ENCODE peak calls at places on chromosomes 6 and 20, in four cellular contexts. P is SK-N-SH, G is K562, W is GM12878. I is an unnamed sample.
A peak's percentile ranks its signal among the peaks of the same experiment; 100 is the strongest.

GRCh38 chr6:23170044-23170443 is 600.7 kb downstream of the HDGFL1 start:
- DNase-seq in P (no peak), G (no peak), W (no peak), I (no peak)

GRCh38 chr6:21907291-21907690 is 313.7 kb downstream of the SOX4 start:
- DNase-seq in P (no peak), G (no peak), W (no peak), I (no peak)

GRCh38 chr20:37361336-37361735 is 15.4 kb downstream of the SRC start:
- DNase-seq in P (peak; percentile 26), G (no peak), W (no peak), I (no peak)

GRCh38 chr6:22071655-22072054 is 225.2 kb downstream of the PRL start:
- DNase-seq in P (peak; percentile 47), G (no peak), W (no peak), I (no peak)

GRCh38 chr6:22906091-22906549 is 336.8 kb downstream of the HDGFL1 start:
- DNase-seq in P (no peak), G (no peak), W (no peak), I (no peak)

GRCh38 chr6:168578036-168578435 is 137.1 kb downstream of the SMOC2 start:
- DNase-seq in P (no peak), G (no peak), W (no peak), I (no peak)

GRCh38 chr6:89989742-89990141 is 95.5 kb downstream of the GJA10 start:
- DNase-seq in P (no peak), G (no peak), W (no peak), I (no peak)

GRCh38 chr20:23362392-23363256 is 642 bp downstream of the GZF1 start:
- DNase-seq in P (no peak), G (no peak), W (no peak), I (peak; percentile 46)

GRCh38 chr20:62342910-62343309 is 24.2 kb downstream of the LAMA5 start:
- DNase-seq in P (no peak), G (no peak), W (no peak), I (peak; percentile 69)

GRCh38 chr6:127471379-127472255 is 12.4 kb upstream of the KIAA0408 start:
- DNase-seq in P (no peak), G (no peak), W (no peak), I (no peak)

GRCh38 chr20:45036044-45036755 is 64.7 kb downstream of the KCNS1 start:
- DNase-seq in P (no peak), G (peak; percentile 61), W (no peak), I (peak; percentile 23)

GRCh38 chr6:149751239-149751638 is 1.7 kb downstream of the PCMT1 start:
- DNase-seq in P (no peak), G (no peak), W (no peak), I (no peak)

GRCh38 chr6:34934516-34934915 is 45.5 kb downstream of the ANKS1A start:
- DNase-seq in P (no peak), G (no peak), W (no peak), I (no peak)

GRCh38 chr20:31738729-31739549 is at the start of gene TPX2:
- DNase-seq in P (peak; percentile 96), G (peak; percentile 98), W (peak; percentile 88), I (peak; percentile 99)

GRCh38 chr20:15847415-15847814 is 725.8 kb downstream of the KIF16B start:
- DNase-seq in P (peak; percentile 27), G (no peak), W (no peak), I (no peak)

GRCh38 chr20:4225778-4226177 is 210.4 kb upstream of the RNF24 start:
- DNase-seq in P (no peak), G (no peak), W (no peak), I (peak; percentile 43)

GRCh38 chr6:40413231-40413755 is 173.9 kb downstream of the LRFN2 start:
- DNase-seq in P (no peak), G (no peak), W (no peak), I (no peak)

GRCh38 chr20:58913079-58913478 is 60.6 kb downstream of the GNAS start:
- DNase-seq in P (no peak), G (no peak), W (no peak), I (no peak)

GRCh38 chr6:33192671-33193602 is 670 bp upstream of the COL11A2 start:
- DNase-seq in P (peak; percentile 75), G (no peak), W (no peak), I (no peak)

GRCh38 chr6:113047148-113047547 is 700.0 kb downstream of the RFPL4B start:
- DNase-seq in P (no peak), G (no peak), W (no peak), I (no peak)

GRCh38 chr6:29847871-29848630 is 20.4 kb downstream of the HLA-G start:
- DNase-seq in P (peak; percentile 76), G (peak; percentile 83), W (peak; percentile 25), I (peak; percentile 54)

GRCh38 chr20:47571426-47571825 is 69.7 kb downstream of the NCOA3 start:
- DNase-seq in P (no peak), G (no peak), W (no peak), I (no peak)

GRCh38 chr20:62350629-62351422 is 16.3 kb downstream of the LAMA5 start:
- DNase-seq in P (no peak), G (no peak), W (no peak), I (no peak)

DNA sequence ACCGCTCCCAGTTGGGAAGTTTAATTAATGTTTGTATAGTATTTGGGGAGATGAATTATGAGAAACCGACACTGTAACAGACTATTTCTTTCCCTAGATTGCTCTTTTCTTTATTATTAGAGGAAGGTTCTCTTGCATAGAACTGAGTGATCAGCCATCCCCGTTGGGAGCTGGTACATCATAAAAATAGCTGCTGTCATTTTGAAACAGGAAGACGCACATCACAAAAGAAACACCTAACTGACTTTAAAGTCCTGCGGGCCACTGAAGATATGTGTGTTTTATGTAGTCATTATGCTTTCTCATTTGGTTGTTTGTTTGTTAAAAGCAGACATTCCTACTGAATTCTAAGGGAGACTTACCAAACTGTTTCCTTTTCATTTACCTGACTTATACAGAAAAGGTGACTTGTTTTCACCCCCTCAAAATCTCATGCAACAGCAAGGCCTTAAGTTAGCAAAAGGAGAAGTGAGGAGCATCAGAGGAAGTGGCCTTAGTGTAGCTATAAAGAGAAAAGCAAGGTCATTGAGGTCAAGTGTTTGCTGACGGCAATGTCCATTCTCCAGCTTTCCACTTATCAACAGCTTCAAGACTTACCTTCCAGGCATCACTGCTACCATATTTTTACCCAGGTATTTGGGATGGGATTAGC is 91.0 kb downstream of the PKHD1 start:
- DNase-seq in P (no peak), G (no peak), W (peak; percentile 72), I (no peak)
- TF ChIP-seq NFIC in P (no peak), G (no peak), W (peak; percentile 73), I (no peak)

DNA sequence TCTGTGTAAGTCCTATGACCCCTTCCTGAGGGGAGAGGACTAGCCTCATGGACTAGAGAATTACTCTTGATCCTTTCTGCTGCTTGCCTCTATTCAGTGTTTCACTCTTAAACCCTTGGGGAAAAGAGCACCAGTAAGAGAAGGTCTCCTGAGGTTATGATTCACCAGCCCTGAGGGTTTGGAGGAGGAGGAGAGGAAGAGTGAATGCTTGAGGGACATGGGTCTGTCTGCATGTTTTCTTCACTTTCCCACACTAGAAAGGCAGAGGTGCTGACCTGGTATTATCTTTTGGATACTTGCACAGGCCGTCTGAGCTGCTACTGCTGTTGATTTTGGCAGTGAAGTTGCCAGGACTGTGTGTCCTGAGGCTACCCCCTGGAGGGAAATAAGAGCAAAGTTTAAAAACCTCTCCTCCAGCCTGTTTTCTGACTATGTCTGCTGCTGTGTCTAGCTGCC is 78.3 kb downstream of the CD109 start:
- DNase-seq in P (no peak), G (no peak), W (peak; percentile 9), I (no peak)
- TF ChIP-seq NFIC in P (no peak), G (no peak), W (no peak), I (no peak)

GRCh38 chr6:156438519-156438918 is 338.7 kb upstream of the ARID1B start:
- DNase-seq in P (no peak), G (no peak), W (no peak), I (no peak)

GRCh38 chr6:156430361-156430760 is 346.8 kb upstream of the ARID1B start:
- DNase-seq in P (no peak), G (no peak), W (no peak), I (no peak)

GRCh38 chr6:156434049-156434794 is 343.0 kb upstream of the ARID1B start:
- DNase-seq in P (no peak), G (no peak), W (no peak), I (no peak)

GRCh38 chr6:156437084-156437879 is 339.9 kb upstream of the ARID1B start:
- DNase-seq in P (no peak), G (no peak), W (no peak), I (no peak)

GRCh38 chr6:156434795-156435190 is 342.4 kb upstream of the ARID1B start:
- DNase-seq in P (no peak), G (no peak), W (no peak), I (no peak)
- TF ChIP-seq NFIC in P (no peak), G (no peak), W (no peak), I (no peak)

GRCh38 chr6:131998255-131998982 is 47.2 kb upstream of the CCN2 start:
- DNase-seq in P (no peak), G (no peak), W (no peak), I (no peak)
- TF ChIP-seq NFIC in P (peak; percentile 32), G (no peak), W (no peak), I (no peak)

DNA sequence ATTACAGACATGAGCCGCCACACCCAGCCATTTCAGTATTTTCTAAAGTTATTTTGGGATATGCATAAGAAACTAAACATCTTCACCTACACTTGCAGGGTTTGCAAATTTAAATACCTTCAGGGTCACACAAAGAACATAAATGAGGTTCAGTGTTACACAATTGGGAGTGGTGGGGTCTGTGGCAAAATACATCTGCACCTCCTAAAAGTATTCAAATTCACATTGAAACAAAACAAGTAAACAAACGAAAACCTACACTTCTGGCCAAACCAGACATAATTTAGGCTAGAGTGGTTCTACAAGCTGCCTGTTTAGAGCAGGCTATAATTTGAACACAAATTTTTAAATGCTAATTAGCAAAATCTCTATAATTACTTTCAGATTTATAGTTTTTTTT is 34.6 kb downstream of the MAPK14 start:
- DNase-seq in P (no peak), G (no peak), W (no peak), I (no peak)
- TF ChIP-seq NFIC in P (no peak), G (no peak), W (no peak), I (no peak)

GRCh38 chr6:54800201-54800600 is 46.4 kb upstream of the FAM83B start:
- DNase-seq in P (no peak), G (no peak), W (no peak), I (no peak)

GRCh38 chr6:54805077-54805476 is 41.5 kb upstream of the FAM83B start:
- DNase-seq in P (no peak), G (no peak), W (no peak), I (no peak)

GRCh38 chr6:54801244-54801643 is 45.3 kb upstream of the FAM83B start:
- DNase-seq in P (no peak), G (no peak), W (no peak), I (no peak)

GRCh38 chr6:54802775-54803631 is 43.6 kb upstream of the FAM83B start:
- DNase-seq in P (no peak), G (no peak), W (no peak), I (no peak)

DNA sequence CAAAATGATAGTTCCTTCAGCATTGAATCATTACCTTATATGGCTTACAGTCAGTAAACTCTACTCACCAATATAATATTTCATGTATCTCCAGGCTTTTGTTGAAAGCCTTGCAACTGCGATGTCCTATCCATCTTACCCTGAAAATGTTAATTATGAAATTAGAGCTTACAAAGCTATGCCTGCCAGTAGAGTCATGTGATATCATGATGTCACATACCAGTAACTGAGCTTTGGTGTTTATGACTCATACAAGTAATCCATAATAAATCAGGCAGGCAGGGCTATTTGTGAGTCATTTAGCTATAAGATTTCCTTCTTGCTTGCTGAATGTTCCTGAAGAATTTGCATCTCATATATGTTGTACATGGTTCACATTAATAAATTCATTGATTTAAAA is 44.9 kb upstream of the FAM83B start:
- DNase-seq in P (no peak), G (no peak), W (no peak), I (no peak)
- TF ChIP-seq NFIC in P (no peak), G (no peak), W (no peak), I (no peak)

GRCh38 chr20:34404803-34405202 is 41.7 kb downstream of the ITCH start:
- DNase-seq in P (no peak), G (no peak), W (no peak), I (no peak)
- TF ChIP-seq NFIC in P (no peak), G (no peak), W (no peak), I (no peak)

I was measured in HepG2.